ENCODE peak calls at places on chromosomes 11 and 22, in seven cellular contexts. J is pancreas; V is CD4-positive, CD25-positive, alpha-beta regulatory T cell; B is CD8-positive, alpha-beta memory T cell; C is prostate gland; R is neural progenitor cell; H is uterus. E is an unnamed sample. For H3K9me3, the result is how much of the 10 kb centered on the place peaks cover.

GRCh38 chr11:82682003-82682751 is 51.5 kb downstream of the FAM181B start:
- DNase-seq in C (peak), B (no peak), H (no peak), R (peak), J (no peak), V (peak), E (no peak)

GRCh38 chr11:112526699-112527410 is 266.2 kb upstream of the PLET1 start:
- DNase-seq in B (no peak), V (no peak), J (no peak), H (no peak), C (no peak), R (no peak), E (no peak)

GRCh38 chr11:30855383-30856006 is 269.3 kb upstream of the MPPED2 start:
- DNase-seq in C (no peak), H (no peak), J (no peak), V (no peak), R (no peak), B (no peak), E (no peak)

GRCh38 chr11:60318726-60319125 is 8.3 kb upstream of the MS4A6E start:
- DNase-seq in B (no peak), H (no peak), J (no peak), V (no peak), R (no peak), C (no peak), E (no peak)

GRCh38 chr22:43128116-43128515 is 15.1 kb downstream of the MCAT start:
- DNase-seq in J (no peak), B (no peak), C (no peak), R (no peak), V (no peak), H (no peak), E (no peak)

GRCh38 chr11:61133145-61133544 is 28.1 kb downstream of the VPS37C start:
- DNase-seq in V (no peak), B (no peak), C (no peak), H (no peak), R (no peak), J (no peak), E (no peak)

GRCh38 chr11:9765320-9766101 is 101.6 kb downstream of the SWAP70 start:
- DNase-seq in C (no peak), B (no peak), V (no peak), R (peak), J (no peak), H (peak), E (peak)

GRCh38 chr11:121416909-121417567 is 35.1 kb upstream of the SORL1 start:
- DNase-seq in R (no peak), V (peak), J (peak), C (peak), H (peak), B (peak), E (peak)

GRCh38 chr11:57474017-57474750 is 13.9 kb downstream of the RTN4RL2 start:
- DNase-seq in C (no peak), R (no peak), H (no peak), B (peak), V (no peak), J (no peak), E (no peak)

DNA sequence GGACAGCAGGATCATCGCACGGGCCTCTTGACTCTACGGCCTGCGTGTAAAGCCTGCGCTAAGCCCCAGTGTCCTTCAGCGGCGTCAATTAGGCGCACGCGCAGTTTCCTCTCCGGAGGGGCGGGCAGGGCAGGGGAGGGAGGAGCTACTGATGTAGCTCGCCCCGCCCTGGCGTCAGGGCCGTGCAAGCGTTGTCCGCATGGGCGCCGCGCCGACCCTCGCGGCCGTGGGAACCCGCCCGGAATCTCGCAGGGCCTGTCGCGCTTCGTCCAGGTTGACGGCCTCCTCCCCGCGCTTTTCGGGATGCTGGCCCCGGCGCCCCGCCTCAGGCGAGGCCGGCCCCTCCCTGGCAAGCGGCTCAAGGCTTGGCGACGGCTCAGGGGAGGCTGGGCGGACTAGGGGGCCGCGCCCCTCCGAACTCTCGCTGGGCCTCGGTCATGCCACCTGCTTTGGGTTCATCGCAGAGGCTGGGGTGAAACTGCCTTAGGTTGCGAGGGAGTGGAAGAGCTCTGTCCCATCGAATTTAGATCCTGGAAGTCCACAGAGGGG is 61.1 kb downstream of the ST3GAL4 start:
- DNase-seq in V (peak), H (peak), R (peak), J (peak), C (peak), B (peak), E (peak)
- H3K27ac ChIP-seq in V (no peak), H (peak), R (no peak), J (peak), C (peak), B (no peak), E (peak)

GRCh38 chr11:2645779-2646118 is 54.0 kb downstream of the KCNQ1OT1 start:
- DNase-seq in R (no peak), B (no peak), V (no peak), C (no peak), H (no peak), J (no peak), E (no peak)
- H3K9me3 ChIP-seq in R (half or more), B (under half), V (half or more), C (under half), H (half or more), J (under half), E (under half)

GRCh38 chr22:41538583-41538982 is 5.7 kb downstream of the POLR3H start:
- DNase-seq in V (no peak), J (no peak), C (no peak), B (no peak), R (no peak), H (no peak), E (no peak)

GRCh38 chr22:41540365-41540764 is 3.9 kb downstream of the POLR3H start:
- DNase-seq in B (no peak), C (no peak), J (no peak), V (no peak), R (no peak), H (no peak), E (no peak)

GRCh38 chr22:41541484-41541883 is 2.8 kb downstream of the POLR3H start:
- DNase-seq in J (no peak), C (no peak), H (no peak), B (no peak), R (no peak), V (no peak), E (no peak)

GRCh38 chr22:41539146-41540005 is 4.9 kb downstream of the POLR3H start:
- DNase-seq in J (no peak), V (no peak), B (no peak), H (no peak), C (no peak), R (no peak), E (no peak)

DNA sequence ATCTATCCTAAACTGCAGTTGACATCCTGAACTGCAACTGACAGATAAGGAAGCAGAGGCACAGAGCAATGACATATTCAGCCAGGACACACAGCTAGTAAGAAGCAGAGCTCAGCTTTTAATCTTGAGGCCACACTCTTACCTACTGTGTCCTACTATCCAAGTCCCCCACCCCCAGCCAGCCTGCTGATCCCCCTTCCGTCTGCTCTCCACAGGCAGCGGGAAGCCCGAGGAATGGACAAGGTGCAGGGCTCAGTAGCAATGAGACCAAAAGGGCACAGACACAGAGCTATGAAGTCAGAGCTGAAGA is 4.3 kb downstream of the POLR3H start:
- DNase-seq in J (no peak), R (no peak), H (no peak), C (no peak), B (no peak), V (no peak), E (no peak)
- H3K27ac ChIP-seq in J (no peak), R (no peak), H (no peak), C (no peak), B (no peak), V (no peak), E (no peak)

GRCh38 chr11:23252426-23252825 is 392.2 kb upstream of the CCDC179 start:
- DNase-seq in B (no peak), J (no peak), V (no peak), C (no peak), H (no peak), R (no peak), E (no peak)
- H3K9me3 ChIP-seq in B (under half), J (under half), V (under half), C (under half), H (under half), R (under half), E (under half)

GRCh38 chr11:20372081-20372480 is 8.6 kb downstream of the HTATIP2 start:
- DNase-seq in H (no peak), B (no peak), J (no peak), V (no peak), R (no peak), C (no peak), E (no peak)

GRCh38 chr11:20367313-20367948 is 3.9 kb downstream of the HTATIP2 start:
- DNase-seq in B (no peak), J (no peak), C (no peak), V (peak), H (peak), R (no peak), E (peak)

GRCh38 chr11:20364412-20364792 is 888 bp downstream of the HTATIP2 start:
- DNase-seq in J (no peak), V (no peak), R (no peak), C (no peak), H (no peak), B (no peak), E (no peak)

GRCh38 chr11:20369816-20370215 is 6.3 kb downstream of the HTATIP2 start:
- DNase-seq in R (no peak), C (no peak), H (no peak), B (no peak), V (no peak), J (no peak), E (no peak)

GRCh38 chr11:20368441-20368840 is 4.9 kb downstream of the HTATIP2 start:
- DNase-seq in J (no peak), B (no peak), R (no peak), V (no peak), C (no peak), H (no peak), E (no peak)
- H3K27ac ChIP-seq in J (no peak), B (no peak), R (no peak), V (no peak), C (no peak), H (no peak), E (no peak)

GRCh38 chr22:49300241-49300640 is 527.4 kb downstream of the BRD1 start:
- DNase-seq in B (no peak), R (no peak), V (no peak), J (peak), C (no peak), H (no peak), E (no peak)
- H3K9me3 ChIP-seq in B (under half), R (under half), V (under half), J (under half), C (under half), H (under half), E (under half)

GRCh38 chr11:1907955-1908354 is 11.5 kb upstream of the TNNT3 start:
- DNase-seq in C (no peak), J (no peak), V (no peak), R (no peak), B (no peak), H (no peak), E (no peak)

GRCh38 chr11:1908579-1908978 is 10.9 kb upstream of the TNNT3 start:
- DNase-seq in C (no peak), V (no peak), B (no peak), H (no peak), R (no peak), J (no peak), E (no peak)

GRCh38 chr11:1909524-1909923 is 10.0 kb upstream of the TNNT3 start:
- DNase-seq in H (no peak), V (no peak), R (no peak), B (no peak), C (no peak), J (no peak), E (no peak)

GRCh38 chr11:1906146-1906545 is 13.4 kb upstream of the TNNT3 start:
- DNase-seq in H (no peak), V (no peak), J (no peak), R (no peak), B (no peak), C (no peak), E (no peak)

GRCh38 chr11:1906623-1907423 is 12.7 kb upstream of the TNNT3 start:
- DNase-seq in H (no peak), R (no peak), C (no peak), V (no peak), B (no peak), J (no peak), E (no peak)
- H3K27ac ChIP-seq in H (peak), R (no peak), C (no peak), V (no peak), B (no peak), J (no peak), E (peak)